ENCODE peak calls at places on chromosomes 1 and 21, in ten cellular contexts. P is MM.1S, J is GM23248, H is IMR-90, T is astrocyte, S is fibroblast of lung, U is Karpas-422, M is mammary epithelial cell, Y is keratinocyte, W is SK-N-SH. C is an unnamed sample.
A peak's percentile ranks its signal among the peaks of the same experiment; 100 is the strongest.

GRCh38 chr1:104163912-104164476 is 414.3 kb downstream of the AMY1C start:
- DNase-seq in P (peak; percentile 7), J (no peak), H (no peak), T (no peak), S (no peak), U (no peak), M (no peak), Y (no peak), W (no peak), C (no peak)

GRCh38 chr1:41640141-41640751 is 155.8 kb upstream of the EDN2 start:
- DNase-seq in P (no peak), J (no peak), H (no peak), T (no peak), S (no peak), U (no peak), M (no peak), Y (no peak), W (no peak), C (no peak)

GRCh38 chr1:46380004-46380403 is 14.1 kb upstream of the FAAH start:
- DNase-seq in P (no peak), J (no peak), H (no peak), T (no peak), S (no peak), U (no peak), M (no peak), Y (no peak), W (no peak), C (no peak)

GRCh38 chr1:232367293-232367692 is 262.6 kb downstream of the SIPA1L2 start:
- DNase-seq in P (no peak), J (no peak), H (no peak), T (no peak), S (no peak), U (no peak), M (no peak), Y (no peak), W (no peak), C (no peak)

GRCh38 chr1:23936481-23937176 is 23.0 kb upstream of the PNRC2 start:
- DNase-seq in P (no peak), J (peak; percentile 36), H (no peak), T (no peak), S (no peak), U (no peak), M (no peak), Y (no peak), W (no peak), C (peak; percentile 86)

GRCh38 chr1:101742513-101742912 is 254.2 kb downstream of the OLFM3 start:
- DNase-seq in P (no peak), J (no peak), H (no peak), T (no peak), S (no peak), U (no peak), M (peak; percentile 8), Y (no peak), W (no peak), C (no peak)

GRCh38 chr1:197725975-197726374 is 49.3 kb downstream of the DENND1B start:
- DNase-seq in P (no peak), J (no peak), H (no peak), T (no peak), S (no peak), U (no peak), M (no peak), Y (no peak), W (no peak), C (no peak)

GRCh38 chr1:25568834-25569598 is 25.6 kb downstream of the LDLRAP1 start:
- DNase-seq in P (no peak), J (peak; percentile 98), H (peak; percentile 88), T (peak; percentile 86), S (peak; percentile 67), U (no peak), M (peak; percentile 83), Y (no peak), W (no peak), C (peak; percentile 99)

DNA sequence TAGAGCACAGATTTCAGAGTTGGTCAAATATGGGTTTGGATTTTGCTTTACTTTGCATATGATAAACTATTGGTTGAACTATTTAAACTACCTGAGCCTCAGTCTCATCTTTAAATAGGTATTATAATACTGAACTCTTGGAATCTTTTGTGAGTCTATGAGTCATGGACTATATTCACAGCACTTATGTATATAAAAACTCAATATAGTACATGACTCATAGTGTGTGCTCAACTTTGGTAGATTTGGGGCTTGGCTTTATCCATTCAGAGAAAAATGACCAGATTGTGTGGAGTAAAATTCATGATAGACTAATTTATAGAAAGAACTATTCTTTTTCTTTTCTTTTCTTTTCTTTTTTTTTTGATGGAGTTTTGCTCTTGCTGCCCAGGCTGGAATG is 28.7 kb downstream of the FCRL3 start:
- DNase-seq in P (no peak), J (peak; percentile 1), H (no peak), T (no peak), S (no peak), U (no peak), M (peak; percentile 37), Y (no peak), W (no peak), C (no peak)
- H3K9me3 ChIP-seq in P (no peaks in the 10 kb centered on the region), J (no peaks in the 10 kb centered on the region), H (no peaks in the 10 kb centered on the region), T (no peaks in the 10 kb centered on the region), S (no peaks in the 10 kb centered on the region), U (peaks cover 6% of the 10 kb centered on the region), M (no peaks in the 10 kb centered on the region), Y (no peaks in the 10 kb centered on the region), W (no peaks in the 10 kb centered on the region), C (no peaks in the 10 kb centered on the region)

GRCh38 chr1:119739150-119739549 is 27.4 kb downstream of the PHGDH start:
- DNase-seq in P (no peak), J (no peak), H (no peak), T (no peak), S (no peak), U (no peak), M (no peak), Y (no peak), W (no peak), C (no peak)

GRCh38 chr1:119735217-119735616 is 23.5 kb downstream of the PHGDH start:
- DNase-seq in P (no peak), J (no peak), H (no peak), T (no peak), S (no peak), U (no peak), M (no peak), Y (no peak), W (no peak), C (no peak)

GRCh38 chr1:119736649-119737039 is 24.9 kb downstream of the PHGDH start:
- DNase-seq in P (no peak), J (no peak), H (no peak), T (no peak), S (no peak), U (no peak), M (no peak), Y (no peak), W (no peak), C (no peak)

GRCh38 chr1:119738100-119738720 is 26.5 kb downstream of the PHGDH start:
- DNase-seq in P (no peak), J (no peak), H (no peak), T (no peak), S (no peak), U (no peak), M (no peak), Y (no peak), W (no peak), C (no peak)

DNA sequence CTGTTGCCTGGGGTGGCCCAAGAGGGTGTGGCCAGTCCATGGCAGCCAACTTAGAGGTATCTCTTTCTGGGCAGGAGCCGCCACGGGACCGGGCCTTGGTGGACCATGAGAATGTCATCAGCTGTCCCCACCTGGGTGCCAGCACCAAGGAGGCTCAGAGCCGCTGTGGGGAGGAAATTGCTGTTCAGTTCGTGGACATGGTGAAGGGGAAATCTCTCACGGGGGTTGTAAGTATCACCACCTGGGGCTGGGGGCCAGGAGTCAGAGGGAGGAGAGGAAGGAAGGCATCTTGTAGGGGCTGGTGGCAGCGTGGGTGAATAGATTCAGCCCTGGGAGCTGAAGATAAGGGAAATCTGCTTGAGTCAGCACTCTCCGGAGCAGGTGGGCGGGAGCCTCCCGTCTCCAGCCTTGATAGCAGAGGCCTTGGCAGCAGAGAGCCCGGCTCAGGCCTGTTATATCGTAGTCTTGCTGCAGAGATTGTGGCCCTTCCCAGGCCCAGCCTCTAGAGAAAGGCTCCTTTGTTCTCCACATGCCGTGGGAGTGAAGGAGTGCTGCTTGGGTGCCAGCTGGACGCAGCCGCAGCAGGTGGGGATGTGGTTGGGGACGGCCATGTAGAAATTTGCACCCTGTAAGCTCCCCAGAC is 25.4 kb downstream of the PHGDH start:
- DNase-seq in P (no peak), J (no peak), H (no peak), T (peak; percentile 69), S (no peak), U (no peak), M (peak; percentile 83), Y (no peak), W (no peak), C (no peak)
- H3K36me3 ChIP-seq in P (no peaks in the 10 kb centered on the region), J (peaks cover 39% of the 10 kb centered on the region), H (peaks cover 78% of the 10 kb centered on the region), T (peaks cover 10% of the 10 kb centered on the region), S (peaks cover 2% of the 10 kb centered on the region), U (no peaks in the 10 kb centered on the region), M (peaks cover 10% of the 10 kb centered on the region), Y (no peaks in the 10 kb centered on the region), W (peaks cover 7% of the 10 kb centered on the region), C (peaks cover 17% of the 10 kb centered on the region)

GRCh38 chr1:143699115-143699514 is 272.7 kb downstream of the FAM72C start:
- DNase-seq in P (no peak), J (no peak), H (no peak), T (no peak), S (no peak), U (no peak), M (no peak), Y (no peak), W (no peak), C (no peak)

GRCh38 chr1:143691971-143692529 is 279.7 kb downstream of the FAM72C start:
- DNase-seq in P (no peak), J (no peak), H (no peak), T (no peak), S (no peak), U (no peak), M (no peak), Y (no peak), W (no peak), C (no peak)

GRCh38 chr1:143694085-143694484 is 277.7 kb downstream of the FAM72C start:
- DNase-seq in P (no peak), J (no peak), H (no peak), T (no peak), S (no peak), U (no peak), M (no peak), Y (no peak), W (no peak), C (no peak)

GRCh38 chr1:143699731-143700130 is 272.1 kb downstream of the FAM72C start:
- DNase-seq in P (no peak), J (no peak), H (no peak), T (no peak), S (no peak), U (no peak), M (no peak), Y (no peak), W (no peak), C (no peak)

GRCh38 chr1:143698016-143698415 is 273.8 kb downstream of the FAM72C start:
- DNase-seq in P (peak; percentile 50), J (peak; percentile 5), H (no peak), T (no peak), S (peak; percentile 3), U (peak; percentile 87), M (no peak), Y (no peak), W (peak; percentile 71), C (no peak)
- H4K20me1 ChIP-seq in P (no peaks in the 10 kb centered on the region), J (no peaks in the 10 kb centered on the region), H (no peaks in the 10 kb centered on the region), T (no peaks in the 10 kb centered on the region), S (no peaks in the 10 kb centered on the region), U (no peaks in the 10 kb centered on the region), M (no peaks in the 10 kb centered on the region), Y (no peaks in the 10 kb centered on the region), W (no peaks in the 10 kb centered on the region), C (no peaks in the 10 kb centered on the region)

DNA sequence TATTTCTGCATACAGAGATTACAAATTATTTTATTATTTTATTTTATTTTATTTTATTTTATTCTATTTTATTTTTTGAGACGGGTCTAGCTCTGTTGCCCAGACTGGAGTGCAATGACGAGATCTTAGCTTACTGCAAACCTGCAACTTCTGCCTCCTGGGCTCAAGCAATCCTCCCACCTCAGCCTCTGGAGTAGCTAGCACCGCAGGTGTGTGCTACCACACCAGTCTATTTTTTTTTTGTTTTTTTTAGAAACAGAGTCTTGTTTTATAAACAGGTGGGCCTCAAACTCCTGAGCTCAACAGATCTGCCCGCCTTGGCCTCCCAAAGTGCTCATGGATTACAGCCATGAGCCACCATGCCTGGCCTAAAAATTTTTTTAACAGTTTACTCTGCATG is 88.1 kb downstream of the PCP4 start:
- DNase-seq in P (peak; percentile 84), J (no peak), H (no peak), T (no peak), S (no peak), U (no peak), M (no peak), Y (no peak), W (no peak), C (no peak)
- H3K9me3 ChIP-seq in P (no peaks in the 10 kb centered on the region), J (no peaks in the 10 kb centered on the region), H (peaks cover 29% of the 10 kb centered on the region), T (no peaks in the 10 kb centered on the region), S (no peaks in the 10 kb centered on the region), U (no peaks in the 10 kb centered on the region), M (peaks cover 13% of the 10 kb centered on the region), Y (no peaks in the 10 kb centered on the region), W (no peaks in the 10 kb centered on the region), C (peaks cover 2% of the 10 kb centered on the region)